ENCODE peak calls at places on chromosomes 16 and 17, in seven cellular contexts. H is fibroblast of the aortic adventitia; J is cardiac fibroblast; C is left lung; Z is CD8-positive, alpha-beta T cell; S is astrocyte of the spinal cord; B is breast epithelium. V is an unnamed sample.

GRCh38 chr16:81778861-81779539 is at the start of gene PLCG2:
- DNase-seq in C (peak), S (no peak), Z (peak), B (peak), H (no peak), J (peak), V (peak)

GRCh38 chr17:65301184-65301583 is 164.0 kb downstream of the RGS9 start:
- DNase-seq in B (no peak), H (no peak), S (no peak), C (no peak), Z (no peak), J (no peak), V (no peak)

GRCh38 chr17:61161615-61162134 is 238.0 kb upstream of the TBX2 start:
- DNase-seq in S (no peak), C (no peak), J (no peak), Z (no peak), H (no peak), B (no peak), V (no peak)

GRCh38 chr17:27994586-27994985 is 47.9 kb upstream of the NLK start:
- DNase-seq in S (no peak), C (no peak), H (no peak), J (no peak), B (no peak), Z (no peak), V (no peak)

GRCh38 chr17:81511800-81512559 is 619 bp downstream of the ACTG1 start:
- DNase-seq in Z (peak), J (peak), S (no peak), B (no peak), H (no peak), C (peak), V (no peak)

GRCh38 chr17:2712300-2713043 is 908 bp upstream of the CLUH start:
- DNase-seq in H (no peak), Z (no peak), J (no peak), B (no peak), S (no peak), C (no peak), V (no peak)

GRCh38 chr16:27242868-27243590 is 25.5 kb downstream of the NSMCE1 start:
- DNase-seq in Z (peak), C (peak), H (peak), B (no peak), J (peak), S (peak), V (peak)

GRCh38 chr17:27380551-27380950 is 75.7 kb upstream of the KSR1 start:
- DNase-seq in S (no peak), Z (no peak), J (no peak), B (no peak), C (no peak), H (no peak), V (no peak)

GRCh38 chr16:58261263-58261662 is 33.6 kb downstream of the PRSS54 start:
- DNase-seq in S (no peak), H (no peak), J (no peak), Z (no peak), C (no peak), B (no peak), V (no peak)

GRCh38 chr17:47622179-47622549 is 27.6 kb upstream of the KPNB1 start:
- DNase-seq in H (peak), J (peak), Z (no peak), C (no peak), B (no peak), S (no peak), V (no peak)

GRCh38 chr16:12203780-12204351 is 227.3 kb downstream of the SNX29 start:
- DNase-seq in Z (no peak), H (no peak), C (peak), S (no peak), B (no peak), J (no peak), V (no peak)

GRCh38 chr16:89721644-89722391 is 481 bp downstream of the ZNF276 start:
- DNase-seq in Z (peak), S (peak), C (peak), B (no peak), J (peak), H (peak), V (peak)

GRCh38 chr17:8939496-8940334 is 25.8 kb downstream of the PIK3R5 start:
- DNase-seq in S (no peak), Z (no peak), B (no peak), H (no peak), C (no peak), J (no peak), V (no peak)

GRCh38 chr17:8944083-8944482 is 21.4 kb downstream of the PIK3R5 start:
- DNase-seq in Z (no peak), C (no peak), S (no peak), H (no peak), B (no peak), J (no peak), V (no peak)

GRCh38 chr17:8941980-8942617 is 23.4 kb downstream of the PIK3R5 start:
- DNase-seq in Z (peak), S (no peak), H (no peak), B (no peak), J (no peak), C (no peak), V (no peak)

GRCh38 chr17:8941520-8941919 is 24.0 kb downstream of the PIK3R5 start:
- DNase-seq in Z (peak), S (no peak), C (no peak), H (no peak), J (no peak), B (no peak), V (no peak)

GRCh38 chr17:8940866-8941471 is 24.5 kb downstream of the PIK3R5 start:
- DNase-seq in C (no peak), H (no peak), Z (peak), S (no peak), B (no peak), J (no peak), V (no peak)
- TF ChIP-seq CTCF in C (no peak), H (no peak), Z (no peak), S (no peak), B (no peak), J (no peak), V (no peak)

GRCh38 chr17:4772235-4772613 is 538 bp downstream of the TM4SF5 start:
- DNase-seq in J (no peak), Z (no peak), H (no peak), C (no peak), S (no peak), B (no peak), V (no peak)
- H3K4me3 ChIP-seq in J (no peak), Z (no peak), H (no peak), C (no peak), S (no peak), B (no peak), V (no peak)

GRCh38 chr17:75927286-75927922 is 13.4 kb downstream of the FBF1 start:
- DNase-seq in Z (no peak), H (peak), C (no peak), J (no peak), B (no peak), S (no peak), V (peak)
- TF ChIP-seq CTCF in Z (no peak), H (peak), C (peak), J (peak), B (no peak), S (peak), V (no peak)

DNA sequence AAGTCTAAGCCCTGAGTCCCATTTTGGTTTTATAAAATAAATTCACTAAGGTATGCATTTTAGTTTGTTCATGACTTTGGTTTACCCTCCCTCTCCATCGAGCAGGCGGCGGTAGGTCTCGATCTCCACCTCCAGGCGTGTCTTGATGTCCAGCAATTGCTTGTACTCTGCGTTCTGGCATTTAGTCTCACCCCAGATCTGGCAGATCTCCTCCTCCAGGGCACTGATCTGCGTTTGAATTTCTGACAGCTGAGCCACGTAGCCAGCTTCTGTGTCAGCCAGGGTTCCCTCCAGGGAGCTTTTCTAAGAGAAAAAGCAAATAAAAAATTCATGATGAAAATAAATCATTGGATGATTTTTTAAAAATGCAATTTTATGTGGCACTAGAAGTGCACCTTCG is 4.2 kb downstream of the KRT24 start:
- DNase-seq in B (no peak), Z (no peak), J (no peak), C (no peak), H (no peak), S (no peak), V (peak)
- H3K4me3 ChIP-seq in B (no peak), Z (no peak), J (no peak), C (no peak), H (no peak), S (no peak), V (no peak)

GRCh38 chr17:14808425-14808824 is 456.7 kb downstream of the PMP22 start:
- DNase-seq in H (no peak), Z (no peak), C (no peak), B (no peak), S (no peak), J (no peak), V (no peak)

GRCh38 chr17:14803781-14804180 is 461.3 kb downstream of the PMP22 start:
- DNase-seq in S (no peak), B (no peak), J (peak), C (no peak), Z (no peak), H (peak), V (peak)

DNA sequence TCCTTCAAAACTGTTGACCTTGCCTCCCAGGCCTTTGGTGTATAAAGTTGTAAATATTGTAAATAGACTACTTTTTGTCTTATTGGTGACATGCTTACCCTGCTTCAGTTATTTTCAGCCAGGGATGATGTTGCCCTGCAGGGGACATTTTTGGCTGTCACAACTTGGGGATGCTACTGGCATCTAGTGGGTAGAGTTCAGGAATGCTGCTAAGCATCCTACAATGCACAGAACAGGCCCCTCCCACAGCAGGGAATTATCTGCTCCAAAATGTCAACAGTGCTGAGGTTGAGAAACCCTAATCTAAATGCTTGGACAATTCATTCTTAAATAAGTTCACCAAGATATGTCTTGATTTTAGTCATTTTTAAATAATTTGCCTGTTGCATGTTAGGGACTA is 459.8 kb downstream of the PMP22 start:
- DNase-seq in H (no peak), J (peak), B (no peak), Z (no peak), S (no peak), C (no peak), V (peak)
- TF ChIP-seq CTCF in H (no peak), J (no peak), B (no peak), Z (no peak), S (no peak), C (no peak), V (no peak)

GRCh38 chr17:50146230-50146926 is 4.1 kb downstream of the PPP1R9B start:
- DNase-seq in C (no peak), S (no peak), Z (no peak), J (no peak), H (no peak), B (no peak), V (no peak)
- H3K4me3 ChIP-seq in C (peak), S (peak), Z (no peak), J (no peak), H (peak), B (peak), V (peak)

GRCh38 chr16:2464333-2464732 is 4.4 kb downstream of the TEDC2 start:
- DNase-seq in S (no peak), H (no peak), B (no peak), C (no peak), Z (no peak), J (no peak), V (no peak)

GRCh38 chr16:2467301-2468141 is 3.6 kb upstream of the NTN3 start:
- DNase-seq in J (peak), H (peak), B (peak), C (peak), Z (no peak), S (peak), V (peak)

GRCh38 chr16:2468142-2468724 is 2.9 kb upstream of the NTN3 start:
- DNase-seq in S (no peak), Z (no peak), H (no peak), B (no peak), J (no peak), C (no peak), V (peak)

GRCh38 chr16:2466667-2467300 is 4.3 kb upstream of the NTN3 start:
- DNase-seq in C (no peak), H (no peak), Z (no peak), J (no peak), S (no peak), B (no peak), V (no peak)

DNA sequence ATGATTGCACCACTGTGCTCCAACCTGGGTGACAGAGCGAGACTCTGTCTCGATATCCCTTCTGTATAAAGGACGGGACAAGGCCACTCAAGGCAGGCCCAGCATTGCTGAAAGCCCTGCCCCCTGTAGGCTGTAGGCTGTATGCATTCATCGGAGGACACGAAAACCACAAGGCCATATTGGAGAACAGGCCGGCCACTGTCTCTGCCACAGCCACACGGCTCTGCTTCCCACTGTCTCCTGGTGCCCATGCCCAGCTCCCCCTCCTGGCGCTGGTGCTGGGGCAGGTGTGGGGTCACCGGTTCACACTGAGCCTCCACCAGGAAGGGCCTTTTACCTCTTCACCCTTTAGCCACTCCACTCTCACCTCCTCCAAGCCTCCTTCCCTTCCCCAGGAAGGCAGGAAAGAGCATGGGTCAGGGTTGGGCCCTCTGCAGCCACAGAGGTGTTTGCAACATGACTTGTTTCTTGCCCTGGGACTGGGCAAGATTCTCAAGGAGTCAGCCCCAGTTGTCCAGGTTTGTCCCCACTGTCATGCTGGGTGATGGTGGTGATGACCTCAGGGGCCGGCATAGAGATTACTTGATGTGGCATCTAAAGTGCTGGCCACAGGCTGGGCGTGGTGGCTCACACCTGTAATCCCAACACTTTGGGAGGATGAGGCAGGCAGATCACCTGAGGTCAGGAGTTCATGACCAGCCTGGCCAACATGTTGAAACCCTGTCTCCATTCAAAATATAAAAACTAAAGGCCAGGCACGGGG is 5.3 kb upstream of the NTN3 start:
- DNase-seq in B (no peak), C (no peak), Z (no peak), H (no peak), J (no peak), S (no peak), V (no peak)
- TF ChIP-seq CTCF in B (no peak), C (no peak), Z (no peak), H (peak), J (peak), S (peak), V (peak)

V was measured in foreskin fibroblast.